ENCODE peak calls at places on chromosomes 13 and 19, in four cellular contexts. One of them, this sample, is unnamed.

GRCh38 chr13:75675421-75675820 is 39.3 kb downstream of the LMO7 start:
- DNase-seq in esophagus squamous epithelium: no peak
- DNase-seq in effector memory CD4-positive, alpha-beta T cell: no peak
- DNase-seq in epithelial cell of proximal tubule: no peak
- DNase-seq in this sample: no peak

GRCh38 chr19:29478578-29479565 is 46.9 kb upstream of the VSTM2B start:
- DNase-seq in esophagus squamous epithelium: no peak
- DNase-seq in effector memory CD4-positive, alpha-beta T cell: no peak
- DNase-seq in epithelial cell of proximal tubule: no peak
- DNase-seq in this sample: no peak

GRCh38 chr13:100809856-100810255 is 135.3 kb upstream of the TMTC4 start:
- DNase-seq in esophagus squamous epithelium: no peak
- DNase-seq in effector memory CD4-positive, alpha-beta T cell: no peak
- DNase-seq in epithelial cell of proximal tubule: no peak
- DNase-seq in this sample: no peak

GRCh38 chr13:77781804-77782203 is 84.3 kb downstream of the SLAIN1 start:
- DNase-seq in esophagus squamous epithelium: no peak
- DNase-seq in effector memory CD4-positive, alpha-beta T cell: no peak
- DNase-seq in epithelial cell of proximal tubule: no peak
- DNase-seq in this sample: no peak

GRCh38 chr13:33633701-33634525 is 184.0 kb upstream of the RFC3 start:
- DNase-seq in esophagus squamous epithelium: no peak
- DNase-seq in effector memory CD4-positive, alpha-beta T cell: no peak
- DNase-seq in epithelial cell of proximal tubule: no peak
- DNase-seq in this sample: no peak

GRCh38 chr13:75473472-75473871 is 8.5 kb downstream of the TBC1D4 start:
- DNase-seq in esophagus squamous epithelium: no peak
- DNase-seq in effector memory CD4-positive, alpha-beta T cell: no peak
- DNase-seq in epithelial cell of proximal tubule: no peak
- DNase-seq in this sample: no peak

GRCh38 chr19:44948763-44949374 is 3.0 kb downstream of the APOC2 start:
- DNase-seq in esophagus squamous epithelium: no peak
- DNase-seq in effector memory CD4-positive, alpha-beta T cell: no peak
- DNase-seq in epithelial cell of proximal tubule: no peak
- DNase-seq in this sample: no peak

GRCh38 chr13:58992478-58993042 is 1171.2 kb downstream of the DIAPH3 start:
- DNase-seq in esophagus squamous epithelium: no peak
- DNase-seq in effector memory CD4-positive, alpha-beta T cell: no peak
- DNase-seq in epithelial cell of proximal tubule: no peak
- DNase-seq in this sample: no peak

GRCh38 chr13:44783987-44784734 is 205.1 kb downstream of the NUFIP1 start:
- DNase-seq in esophagus squamous epithelium: no peak
- DNase-seq in effector memory CD4-positive, alpha-beta T cell: no peak
- DNase-seq in epithelial cell of proximal tubule: no peak
- DNase-seq in this sample: no peak

GRCh38 chr13:49791214-49791752 is 1.2 kb downstream of the KPNA3 start:
- DNase-seq in esophagus squamous epithelium: no peak
- DNase-seq in effector memory CD4-positive, alpha-beta T cell: no peak
- DNase-seq in epithelial cell of proximal tubule: peak
- DNase-seq in this sample: peak

GRCh38 chr19:42563352-42564210 is 31.1 kb downstream of the CEACAM8 start:
- DNase-seq in esophagus squamous epithelium: no peak
- DNase-seq in effector memory CD4-positive, alpha-beta T cell: no peak
- DNase-seq in epithelial cell of proximal tubule: peak
- DNase-seq in this sample: peak

GRCh38 chr13:50366488-50367174 is 351.4 kb downstream of the KCNRG start:
- DNase-seq in esophagus squamous epithelium: no peak
- DNase-seq in effector memory CD4-positive, alpha-beta T cell: no peak
- DNase-seq in epithelial cell of proximal tubule: no peak
- DNase-seq in this sample: no peak

GRCh38 chr13:43095771-43096719 is 72.7 kb downstream of the DNAJC15 start:
- DNase-seq in esophagus squamous epithelium: no peak
- DNase-seq in effector memory CD4-positive, alpha-beta T cell: no peak
- DNase-seq in epithelial cell of proximal tubule: no peak
- DNase-seq in this sample: no peak

GRCh38 chr13:36302289-36302688 is 4.7 kb upstream of the CCDC169 start:
- DNase-seq in esophagus squamous epithelium: no peak
- DNase-seq in effector memory CD4-positive, alpha-beta T cell: no peak
- DNase-seq in epithelial cell of proximal tubule: no peak
- DNase-seq in this sample: no peak

GRCh38 chr13:36294061-36294460 is 3.6 kb downstream of the CCDC169 start:
- DNase-seq in esophagus squamous epithelium: no peak
- DNase-seq in effector memory CD4-positive, alpha-beta T cell: no peak
- DNase-seq in epithelial cell of proximal tubule: no peak
- DNase-seq in this sample: no peak

GRCh38 chr13:36297259-36297599 is 385 bp downstream of the CCDC169 start:
- DNase-seq in esophagus squamous epithelium: no peak
- DNase-seq in effector memory CD4-positive, alpha-beta T cell: no peak
- DNase-seq in epithelial cell of proximal tubule: no peak
- DNase-seq in this sample: no peak

GRCh38 chr13:36297600-36298338 is at the start of gene CCDC169:
- DNase-seq in esophagus squamous epithelium: peak
- DNase-seq in effector memory CD4-positive, alpha-beta T cell: peak
- DNase-seq in epithelial cell of proximal tubule: no peak
- DNase-seq in this sample: no peak

DNA sequence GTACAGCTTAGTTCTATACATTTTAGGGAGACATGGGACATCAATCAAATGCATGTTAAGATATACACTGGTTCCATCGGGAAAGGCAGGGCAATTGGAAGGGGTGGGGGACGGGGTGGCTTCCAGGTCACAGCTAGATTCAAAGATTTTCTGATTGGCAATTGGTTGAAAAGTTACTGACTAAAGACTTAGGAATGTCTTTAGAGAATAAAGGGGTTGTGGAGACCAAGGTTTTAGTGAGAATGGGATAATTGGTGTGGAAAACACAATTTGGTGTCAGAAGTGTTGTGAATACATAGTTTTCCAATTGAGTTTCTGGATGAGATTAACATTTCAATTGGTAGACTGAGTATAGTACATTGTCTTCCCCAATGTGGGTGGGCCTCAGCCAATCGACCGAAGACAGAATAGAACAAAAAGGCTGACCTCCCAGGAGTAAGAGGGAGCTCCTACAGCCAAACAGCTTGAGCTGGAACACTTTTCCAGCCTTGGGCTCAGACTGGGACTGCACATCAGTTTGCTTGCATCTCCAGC is 988 bp upstream of the CCDC169 start:
- DNase-seq in esophagus squamous epithelium: no peak
- DNase-seq in effector memory CD4-positive, alpha-beta T cell: no peak
- DNase-seq in epithelial cell of proximal tubule: no peak
- DNase-seq in this sample: no peak
- H3K4me3 ChIP-seq in esophagus squamous epithelium: no peak
- H3K4me3 ChIP-seq in effector memory CD4-positive, alpha-beta T cell: no peak
- H3K4me3 ChIP-seq in epithelial cell of proximal tubule: peak
- H3K4me3 ChIP-seq in this sample: no peak

DNA sequence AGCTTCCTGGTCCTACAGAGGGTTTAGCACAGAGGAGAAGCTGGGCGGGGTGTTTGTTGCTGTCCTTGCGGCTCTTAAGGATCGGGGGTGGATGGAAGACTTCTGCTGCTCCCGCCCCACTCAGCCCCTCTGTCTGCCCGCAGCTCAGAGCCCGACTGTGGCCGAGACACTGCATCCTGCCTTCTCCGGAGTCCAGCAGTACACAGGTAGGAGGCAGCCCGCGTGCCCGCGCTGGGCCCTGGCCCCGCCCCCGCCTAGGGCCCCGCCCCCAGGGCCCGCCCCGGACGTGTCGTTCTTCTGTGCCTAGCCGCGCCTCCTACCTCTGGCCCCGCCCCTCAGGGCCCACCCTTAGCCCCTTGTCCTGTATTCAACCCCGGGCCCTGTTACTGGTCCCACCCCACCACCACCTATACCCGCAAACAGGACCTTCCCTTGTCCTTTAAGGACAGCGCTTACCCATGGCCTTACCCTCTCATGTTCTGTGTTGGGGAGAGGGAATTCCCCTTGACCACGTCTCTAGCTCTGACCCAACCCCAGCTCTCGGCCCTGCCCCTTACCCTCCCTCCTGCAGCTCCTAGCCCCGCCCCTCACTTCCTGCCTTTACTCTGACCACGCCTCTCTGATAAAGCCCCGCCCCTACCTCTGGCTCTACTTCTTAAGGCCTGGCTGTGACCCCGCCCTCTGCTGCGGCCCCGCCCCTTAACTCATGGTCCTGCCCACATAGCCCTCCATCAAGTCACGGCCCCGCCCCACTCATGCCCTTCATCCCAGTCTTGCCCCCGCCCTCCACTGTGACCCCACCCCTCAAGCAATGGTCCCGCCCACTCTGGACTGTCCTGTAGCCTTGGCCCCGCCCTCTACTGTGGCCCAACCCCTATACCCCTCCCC is 60.5 kb downstream of the CELF5 start:
- DNase-seq in esophagus squamous epithelium: no peak
- DNase-seq in effector memory CD4-positive, alpha-beta T cell: peak
- DNase-seq in epithelial cell of proximal tubule: peak
- DNase-seq in this sample: no peak
- H3K4me3 ChIP-seq in esophagus squamous epithelium: no peak
- H3K4me3 ChIP-seq in effector memory CD4-positive, alpha-beta T cell: peak
- H3K4me3 ChIP-seq in epithelial cell of proximal tubule: peak
- H3K4me3 ChIP-seq in this sample: no peak

GRCh38 chr19:49147923-49148682 is 7.1 kb downstream of the HRC start:
- DNase-seq in esophagus squamous epithelium: no peak
- DNase-seq in effector memory CD4-positive, alpha-beta T cell: no peak
- DNase-seq in epithelial cell of proximal tubule: no peak
- DNase-seq in this sample: no peak
- H3K4me3 ChIP-seq in esophagus squamous epithelium: no peak
- H3K4me3 ChIP-seq in effector memory CD4-positive, alpha-beta T cell: no peak
- H3K4me3 ChIP-seq in epithelial cell of proximal tubule: no peak
- H3K4me3 ChIP-seq in this sample: no peak

DNA sequence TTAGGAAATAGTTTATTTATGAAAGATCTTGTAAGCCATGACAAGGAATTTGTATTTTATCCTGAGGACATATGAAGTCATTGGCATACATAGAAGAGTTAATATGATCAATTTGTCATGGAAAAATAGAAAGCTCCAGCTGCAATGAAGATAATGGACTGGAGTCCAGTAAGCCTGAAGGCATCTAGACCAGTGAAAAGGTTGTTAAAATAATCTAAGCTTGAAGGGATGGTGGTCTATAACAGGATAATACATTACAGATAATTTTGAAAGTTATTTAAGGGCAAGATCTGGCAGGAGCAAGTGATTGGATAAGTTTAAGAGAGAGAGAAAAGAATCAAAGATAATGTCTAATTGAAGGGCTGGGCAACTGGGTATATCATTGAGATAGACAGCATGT is 224.2 kb downstream of the GPC6 start:
- DNase-seq in esophagus squamous epithelium: no peak
- DNase-seq in effector memory CD4-positive, alpha-beta T cell: no peak
- DNase-seq in epithelial cell of proximal tubule: no peak
- DNase-seq in this sample: no peak
- H3K4me3 ChIP-seq in esophagus squamous epithelium: no peak
- H3K4me3 ChIP-seq in effector memory CD4-positive, alpha-beta T cell: no peak
- H3K4me3 ChIP-seq in epithelial cell of proximal tubule: no peak
- H3K4me3 ChIP-seq in this sample: no peak

GRCh38 chr13:79811170-79811569 is 330.2 kb downstream of the NDFIP2 start:
- DNase-seq in esophagus squamous epithelium: no peak
- DNase-seq in effector memory CD4-positive, alpha-beta T cell: no peak
- DNase-seq in epithelial cell of proximal tubule: no peak
- DNase-seq in this sample: no peak
- H3K4me3 ChIP-seq in esophagus squamous epithelium: no peak
- H3K4me3 ChIP-seq in effector memory CD4-positive, alpha-beta T cell: no peak
- H3K4me3 ChIP-seq in epithelial cell of proximal tubule: no peak
- H3K4me3 ChIP-seq in this sample: no peak

DNA sequence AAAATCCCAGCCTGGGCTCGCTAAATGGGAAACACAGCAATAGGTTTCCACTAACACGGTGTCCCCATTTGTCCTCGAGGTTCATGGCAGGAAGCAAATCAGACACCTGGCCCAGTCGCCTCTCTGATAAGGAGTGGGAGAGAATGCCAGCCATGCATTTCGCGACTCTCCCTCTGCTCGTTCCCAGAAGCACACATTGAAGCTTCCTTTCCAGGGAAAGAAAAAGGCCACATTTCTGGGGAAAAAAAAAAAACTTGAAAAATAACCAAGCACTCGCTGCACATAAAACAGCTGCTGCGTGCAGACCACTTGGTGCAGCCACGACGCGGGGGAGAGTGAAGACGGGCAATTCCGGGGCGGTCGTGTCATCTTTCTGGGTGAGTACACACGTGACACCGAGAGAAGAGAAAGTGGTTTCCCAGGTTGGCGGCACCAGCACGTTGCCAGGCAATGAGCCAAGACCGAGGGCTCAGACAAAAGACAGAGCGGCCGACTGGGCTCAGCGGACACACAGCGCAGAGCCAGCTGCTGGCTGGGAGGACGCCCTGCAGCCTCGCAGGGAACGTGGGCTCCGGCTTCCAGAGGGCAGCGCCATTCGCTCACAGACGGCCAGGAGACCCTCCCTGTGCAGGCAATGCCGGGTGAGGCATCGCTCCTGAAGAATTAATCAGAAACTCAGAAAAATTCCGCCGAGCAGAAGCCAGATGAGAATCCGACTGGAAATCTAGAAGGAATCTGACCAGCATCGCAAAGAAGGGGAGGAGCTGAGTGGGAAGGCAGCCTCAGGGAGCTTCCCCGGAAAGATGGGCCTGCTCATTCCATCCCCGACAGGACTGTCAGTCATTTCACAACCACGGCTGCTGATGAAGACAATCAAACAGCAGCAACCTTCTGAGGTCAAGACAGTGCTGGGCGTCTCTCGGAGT is 83.2 kb upstream of the IRS2 start:
- DNase-seq in esophagus squamous epithelium: no peak
- DNase-seq in effector memory CD4-positive, alpha-beta T cell: no peak
- DNase-seq in epithelial cell of proximal tubule: peak
- DNase-seq in this sample: no peak
- H3K4me3 ChIP-seq in esophagus squamous epithelium: peak
- H3K4me3 ChIP-seq in effector memory CD4-positive, alpha-beta T cell: no peak
- H3K4me3 ChIP-seq in epithelial cell of proximal tubule: peak
- H3K4me3 ChIP-seq in this sample: no peak

GRCh38 chr19:19460258-19460731 is 54.8 kb downstream of the GATAD2A start:
- DNase-seq in esophagus squamous epithelium: no peak
- DNase-seq in effector memory CD4-positive, alpha-beta T cell: peak
- DNase-seq in epithelial cell of proximal tubule: no peak
- DNase-seq in this sample: no peak
- H3K4me3 ChIP-seq in esophagus squamous epithelium: no peak
- H3K4me3 ChIP-seq in effector memory CD4-positive, alpha-beta T cell: peak
- H3K4me3 ChIP-seq in epithelial cell of proximal tubule: no peak
- H3K4me3 ChIP-seq in this sample: peak

DNA sequence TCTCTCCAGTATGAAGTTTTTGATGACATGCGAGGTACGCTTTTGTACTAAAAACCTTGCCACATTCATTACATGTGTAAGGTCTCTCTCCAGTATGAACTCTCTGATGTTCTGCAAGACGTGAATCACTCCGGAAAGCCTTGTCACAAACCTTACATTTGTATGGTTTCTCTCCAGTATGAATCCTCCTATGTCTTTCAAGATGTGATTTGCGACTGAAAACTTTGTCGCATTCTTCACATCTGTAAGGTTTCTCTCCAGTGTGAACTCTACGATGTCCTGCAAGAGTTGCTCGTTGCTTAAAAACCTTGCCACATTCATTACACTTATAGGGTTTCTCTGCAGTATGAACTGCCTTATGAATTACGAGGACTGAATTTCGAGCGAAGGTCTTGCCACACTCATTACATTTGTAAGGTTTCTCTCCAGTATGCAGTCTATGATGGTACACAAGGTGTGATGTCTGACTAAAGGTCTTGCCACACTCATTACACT is 16.5 kb downstream of the ZNF320 start:
- DNase-seq in esophagus squamous epithelium: no peak
- DNase-seq in effector memory CD4-positive, alpha-beta T cell: no peak
- DNase-seq in epithelial cell of proximal tubule: no peak
- DNase-seq in this sample: no peak
- H3K4me3 ChIP-seq in esophagus squamous epithelium: no peak
- H3K4me3 ChIP-seq in effector memory CD4-positive, alpha-beta T cell: no peak
- H3K4me3 ChIP-seq in epithelial cell of proximal tubule: no peak
- H3K4me3 ChIP-seq in this sample: no peak

This sample was measured in Jurkat, Clone E6-1.